ENCODE peak calls at places on chromosomes 12 and 14, in six cellular contexts. P is activated CD4-positive, CD25-positive, alpha-beta regulatory T cell; W is neural crest cell; X is sciatic nerve; O is T-cell; Z is fibroblast of the aortic adventitia. S is an unnamed sample.

GRCh38 chr12:109822951-109823411 is 10.2 kb downstream of the TRPV4 start:
- DNase-seq in Z (no peak), W (no peak), X (no peak), P (no peak), O (no peak), S (no peak)

GRCh38 chr12:94674835-94675234 is 24.5 kb upstream of the TMCC3 start:
- DNase-seq in W (no peak), P (no peak), Z (peak), X (peak), O (no peak), S (no peak)

GRCh38 chr12:124321556-124322270 is 26.8 kb downstream of the RFLNA start:
- DNase-seq in W (no peak), Z (peak), O (no peak), P (no peak), X (no peak), S (no peak)

GRCh38 chr14:79056879-79057278 is 886.7 kb downstream of the NRXN3 start:
- DNase-seq in P (no peak), X (no peak), Z (peak), O (no peak), W (no peak), S (no peak)

GRCh38 chr14:92729632-92730358 is 18.6 kb downstream of the LGMN start:
- DNase-seq in Z (peak), X (no peak), W (no peak), O (no peak), P (no peak), S (no peak)

GRCh38 chr14:44449694-44450093 is 57.4 kb downstream of the FSCB start:
- DNase-seq in O (no peak), P (no peak), Z (no peak), X (no peak), W (no peak), S (no peak)

GRCh38 chr12:124804011-124804621 is 59.5 kb downstream of the SCARB1 start:
- DNase-seq in O (no peak), Z (peak), X (no peak), W (no peak), P (no peak), S (no peak)

GRCh38 chr12:50542448-50542847 is 37.7 kb downstream of the DIP2B start:
- DNase-seq in X (no peak), Z (peak), P (no peak), O (no peak), W (no peak), S (no peak)

GRCh38 chr14:104119119-104119699 is 19.2 kb upstream of the KIF26A start:
- DNase-seq in O (no peak), P (no peak), W (no peak), X (peak), Z (no peak), S (peak)

GRCh38 chr14:65336191-65336591 is 76.3 kb upstream of the FUT8 start:
- DNase-seq in W (no peak), O (no peak), P (no peak), X (no peak), Z (peak), S (no peak)

GRCh38 chr12:127108360-127109215 is 1158.4 kb upstream of the TMEM132C start:
- DNase-seq in P (no peak), X (peak), W (peak), O (peak), Z (peak), S (peak)

GRCh38 chr14:96705422-96706092 is 91.6 kb upstream of the VRK1 start:
- DNase-seq in Z (no peak), P (no peak), X (no peak), O (no peak), W (no peak), S (no peak)

GRCh38 chr14:73738518-73739173 is 24.5 kb upstream of the PNMA1 start:
- DNase-seq in P (no peak), O (no peak), Z (no peak), W (no peak), X (no peak), S (no peak)

GRCh38 chr14:103923863-103924262 is 4.4 kb upstream of the TDRD9 start:
- DNase-seq in Z (no peak), P (no peak), W (no peak), X (no peak), O (no peak), S (no peak)

GRCh38 chr12:113048716-113049127 is 7.8 kb upstream of the DTX1 start:
- DNase-seq in O (peak), P (peak), X (peak), W (peak), Z (peak), S (peak)

GRCh38 chr14:78863143-78863542 is 693.0 kb downstream of the NRXN3 start:
- DNase-seq in W (peak), O (no peak), Z (peak), X (no peak), P (no peak), S (no peak)

GRCh38 chr14:84228702-84229101 is 1301.2 kb upstream of the FLRT2 start:
- DNase-seq in P (no peak), O (no peak), X (no peak), W (no peak), Z (no peak), S (no peak)

GRCh38 chr12:47995976-47996375 is 8.3 kb downstream of the COL2A1 start:
- DNase-seq in O (no peak), W (no peak), Z (peak), X (peak), P (no peak), S (no peak)